ENCODE peak calls at places on chromosomes 3 and 15, in four cellular contexts. U is H1, T is A549, S is HepG2. E is an unnamed sample.

GRCh38 chr3:193982258-193982659 is 153.7 kb upstream of the HES1 start:
- DNase-seq in S (no peak), U (no peak), T (no peak), E (no peak)

GRCh38 chr3:189967254-189967865 is 153.3 kb downstream of the P3H2 start:
- DNase-seq in T (peak; percentile 55), U (no peak), S (peak; percentile 48), E (peak; percentile 29)

GRCh38 chr15:40603935-40604334 is 9.9 kb downstream of the KNL1 start:
- DNase-seq in T (no peak), S (no peak), U (no peak), E (no peak)

GRCh38 chr3:31196261-31196660 is 301.8 kb upstream of the GADL1 start:
- DNase-seq in U (no peak), S (no peak), T (no peak), E (no peak)

GRCh38 chr15:92449476-92449875 is 55.8 kb downstream of the ST8SIA2 start:
- DNase-seq in U (no peak), T (no peak), S (no peak), E (no peak)

GRCh38 chr3:149843502-149843901 is 30.5 kb downstream of the RNF13 start:
- DNase-seq in S (peak; percentile 81), T (no peak), U (no peak), E (no peak)

GRCh38 chr15:38864122-38864521 is 299.5 kb upstream of the RASGRP1 start:
- DNase-seq in U (no peak), S (no peak), T (no peak), E (no peak)

GRCh38 chr3:36960502-36960901 is 15.6 kb upstream of the TRANK1 start:
- DNase-seq in T (no peak), U (no peak), S (no peak), E (no peak)

GRCh38 chr3:84967767-84968581 is 9.2 kb downstream of the CADM2 start:
- DNase-seq in U (no peak), S (no peak), T (no peak), E (no peak)

GRCh38 chr3:51678186-51678585 is 7.1 kb downstream of the TEX264 start:
- DNase-seq in U (no peak), S (no peak), T (no peak), E (no peak)

GRCh38 chr3:155714295-155714718 is 30.6 kb downstream of the PLCH1 start:
- DNase-seq in T (no peak), S (peak; percentile 92), U (no peak), E (peak; percentile 26)

GRCh38 chr3:155303540-155303939 is 10.1 kb upstream of the STRIT1 start:
- DNase-seq in T (no peak), U (no peak), S (no peak), E (peak; percentile 55)

GRCh38 chr15:96334017-96334704 is 3.7 kb downstream of the NR2F2 start:
- DNase-seq in T (no peak), U (peak; percentile 63), S (no peak), E (peak; percentile 26)

GRCh38 chr3:30667250-30667585 is 60.8 kb downstream of the TGFBR2 start:
- DNase-seq in S (no peak), T (no peak), U (no peak), E (no peak)

GRCh38 chr3:141360888-141361598 is 7.3 kb upstream of the ZBTB38 start:
- DNase-seq in T (peak; percentile 95), S (peak; percentile 98), U (no peak), E (peak; percentile 45)

GRCh38 chr3:160481856-160482255 is 32.3 kb upstream of the TRIM59 start:
- DNase-seq in T (no peak), S (peak; percentile 8), U (no peak), E (no peak)

GRCh38 chr3:122415104-122415744 is 638 bp downstream of the WDR5B start:
- DNase-seq in S (peak; percentile 25), U (peak; percentile 50), T (peak; percentile 43), E (peak; percentile 48)

GRCh38 chr3:11810276-11810675 is 36.4 kb downstream of the TAMM41 start:
- DNase-seq in S (no peak), T (no peak), U (no peak), E (no peak)

GRCh38 chr15:68590721-68591389 is 12.1 kb downstream of the CORO2B start:
- DNase-seq in S (no peak), U (no peak), T (no peak), E (no peak)

GRCh38 chr3:179200790-179201189 is 50.1 kb downstream of the KCNMB3 start:
- DNase-seq in U (no peak), T (no peak), S (no peak), E (no peak)

GRCh38 chr3:177921153-177921552 is 615.1 kb upstream of the KCNMB2 start:
- DNase-seq in U (no peak), S (no peak), T (no peak), E (no peak)

GRCh38 chr3:13174803-13175135 is 101.5 kb upstream of the IQSEC1 start:
- DNase-seq in S (no peak), U (no peak), T (no peak), E (no peak)

GRCh38 chr15:65939901-65940617 is 70.8 kb downstream of the RAB11A start:
- DNase-seq in U (no peak), S (no peak), T (peak; percentile 87), E (no peak)

GRCh38 chr15:92326236-92326635 is 67.4 kb upstream of the ST8SIA2 start:
- DNase-seq in U (no peak), T (no peak), S (no peak), E (no peak)

GRCh38 chr15:59300618-59301139 is 72.0 kb downstream of the MYO1E start:
- DNase-seq in U (no peak), T (peak; percentile 65), S (no peak), E (no peak)

GRCh38 chr3:60513241-60513640 is 738.0 kb downstream of the FHIT start:
- DNase-seq in T (no peak), U (no peak), S (no peak), E (no peak)

GRCh38 chr3:114389156-114389555 is 95.3 kb downstream of the TIGIT start:
- DNase-seq in T (no peak), U (no peak), S (no peak), E (no peak)

GRCh38 chr3:7293286-7293685 is 432.4 kb downstream of the GRM7 start:
- DNase-seq in T (no peak), S (no peak), U (no peak), E (no peak)

GRCh38 chr15:76533060-76533955 is 196.7 kb downstream of the ISL2 start:
- DNase-seq in S (peak; percentile 81), T (peak; percentile 51), U (no peak), E (no peak)

GRCh38 chr3:174206607-174207192 is 652.4 kb upstream of the NAALADL2 start:
- DNase-seq in U (no peak), S (no peak), T (no peak), E (no peak)

GRCh38 chr15:79167776-79168175 is 77.2 kb upstream of the RASGRF1 start:
- DNase-seq in U (no peak), T (no peak), S (no peak), E (no peak)

GRCh38 chr15:79169531-79170123 is 79.0 kb upstream of the RASGRF1 start:
- DNase-seq in S (no peak), T (no peak), U (no peak), E (no peak)

GRCh38 chr15:79166311-79166955 is 75.9 kb upstream of the RASGRF1 start:
- DNase-seq in T (no peak), U (no peak), S (no peak), E (no peak)

GRCh38 chr15:79170256-79170664 is 79.7 kb upstream of the RASGRF1 start:
- DNase-seq in S (no peak), T (peak; percentile 52), U (no peak), E (peak; percentile 26)

DNA sequence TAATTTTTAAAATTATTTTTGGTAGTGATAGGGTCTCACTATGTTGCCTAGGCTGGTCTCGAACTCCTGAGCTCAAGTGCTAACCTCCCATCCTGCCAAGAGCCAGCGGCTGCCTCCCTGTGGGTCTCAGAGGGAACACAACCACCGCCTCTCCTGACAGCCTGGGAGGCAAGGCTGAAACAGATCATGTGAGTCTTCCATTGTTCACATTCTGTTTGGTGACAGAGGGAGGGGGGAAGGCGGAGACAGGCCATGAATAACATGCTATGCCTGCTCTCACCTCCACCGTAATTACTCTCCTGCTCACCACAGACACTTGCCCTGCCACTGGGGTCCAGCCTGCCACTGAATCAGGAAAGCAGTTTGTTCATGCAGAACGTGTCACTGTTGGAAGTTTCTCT is 78.3 kb upstream of the RASGRF1 start:
- DNase-seq in T (peak; percentile 48), U (peak; percentile 58), S (peak; percentile 74), E (peak; percentile 25)
- TF ChIP-seq PHF8 in T (no peak), U (no peak), S (no peak), E (no peak)

DNA sequence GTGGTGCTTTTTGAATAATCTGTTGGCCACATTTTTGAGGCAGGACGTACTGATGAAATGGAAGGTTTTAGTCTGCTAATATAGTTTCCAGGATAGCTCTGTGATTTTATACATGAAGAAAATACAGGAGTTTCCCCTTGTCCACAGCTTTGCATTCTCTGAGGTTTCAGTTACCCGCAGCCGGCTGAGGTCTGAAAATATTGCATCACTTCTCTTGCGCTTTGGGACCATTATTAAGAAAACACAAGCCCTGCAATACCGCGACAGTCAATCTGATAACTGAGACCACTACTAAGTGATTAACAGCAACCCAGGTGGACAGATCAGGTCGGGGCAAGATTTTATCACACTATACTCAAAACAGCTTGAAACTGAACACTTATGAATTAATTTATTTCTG is 33.0 kb downstream of the BLM start:
- DNase-seq in U (no peak), S (no peak), T (no peak), E (no peak)
- H3K4me2 ChIP-seq in U (no peak overlapping the region), S (no peak overlapping the region), T (no peak overlapping the region), E (no peak overlapping the region)

GRCh38 chr3:32482693-32483092 is 20.0 kb downstream of the CMTM6 start:
- DNase-seq in U (no peak), T (no peak), S (no peak), E (no peak)
- TF ChIP-seq PHF8 in U (no peak), T (no peak), S (no peak), E (no peak)

GRCh38 chr15:74531144-74531811 is 9.7 kb upstream of the ARID3B start:
- DNase-seq in T (no peak), U (peak; percentile 55), S (peak; percentile 71), E (no peak)

GRCh38 chr15:74529911-74530310 is 11.1 kb upstream of the ARID3B start:
- DNase-seq in S (no peak), U (no peak), T (no peak), E (no peak)

GRCh38 chr15:74525946-74526345 is 15.1 kb upstream of the ARID3B start:
- DNase-seq in S (no peak), T (peak; percentile 45), U (no peak), E (no peak)

GRCh38 chr15:74530771-74531143 is 10.3 kb upstream of the ARID3B start:
- DNase-seq in T (no peak), U (no peak), S (no peak), E (no peak)

GRCh38 chr15:74528876-74529275 is 12.1 kb upstream of the ARID3B start:
- DNase-seq in T (no peak), S (no peak), U (no peak), E (no peak)
- H3K4me2 ChIP-seq in T (no peak overlapping the region), S (no peak overlapping the region), U (no peak overlapping the region), E (no peak overlapping the region)

GRCh38 chr15:60757273-60757672 is 278.3 kb upstream of the ICE2 start:
- DNase-seq in U (no peak), S (no peak), T (no peak), E (no peak)

GRCh38 chr15:60757831-60758570 is 279.1 kb upstream of the ICE2 start:
- DNase-seq in S (peak; percentile 58), U (no peak), T (no peak), E (no peak)

GRCh38 chr15:60752973-60753720 is 274.2 kb upstream of the ICE2 start:
- DNase-seq in S (peak; percentile 60), T (no peak), U (no peak), E (no peak)

GRCh38 chr15:60751985-60752952 is 273.3 kb upstream of the ICE2 start:
- DNase-seq in S (peak; percentile 96), T (no peak), U (no peak), E (no peak)
- TF ChIP-seq PHF8 in S (no peak), T (no peak), U (no peak), E (no peak)

E was measured in K562.